ENCODE peak calls at places on chromosome 19, in four cellular contexts. E is HepG2, J is K562, I is GM12878. D is an unnamed sample.

GRCh38 chr19:53927745-53928144 is 18.7 kb downstream of the CACNG7 start:
- DNase-seq in E (peak), J (peak), I (no peak), D (peak)

GRCh38 chr19:54206030-54206830 is 5.6 kb downstream of the RPS9 start:
- DNase-seq in E (no peak), J (no peak), I (no peak), D (no peak)

GRCh38 chr19:15317392-15318011 is 14.8 kb downstream of the BRD4 start:
- DNase-seq in E (peak), J (no peak), I (no peak), D (no peak)

GRCh38 chr19:32671883-32672282 is 3.1 kb downstream of the ANKRD27 start:
- DNase-seq in E (no peak), J (peak), I (no peak), D (no peak)

GRCh38 chr19:4352701-4353121 is 9.3 kb downstream of the MPND start:
- DNase-seq in E (peak), J (peak), I (no peak), D (peak)

GRCh38 chr19:32407004-32407992 is 1.7 kb downstream of the DPY19L3 start:
- DNase-seq in E (peak), J (peak), I (no peak), D (no peak)

GRCh38 chr19:16070366-16070990 is 5.8 kb upstream of the TPM4 start:
- DNase-seq in E (peak), J (peak), I (no peak), D (peak)

GRCh38 chr19:16366056-16366432 is 41.4 kb downstream of the KLF2 start:
- DNase-seq in E (no peak), J (no peak), I (no peak), D (no peak)

GRCh38 chr19:18915639-18916038 is 3.5 kb downstream of the COPE start:
- DNase-seq in E (peak), J (no peak), I (no peak), D (no peak)

GRCh38 chr19:29845576-29846176 is 33.9 kb downstream of the CCNE1 start:
- DNase-seq in E (no peak), J (peak), I (no peak), D (peak)

DNA sequence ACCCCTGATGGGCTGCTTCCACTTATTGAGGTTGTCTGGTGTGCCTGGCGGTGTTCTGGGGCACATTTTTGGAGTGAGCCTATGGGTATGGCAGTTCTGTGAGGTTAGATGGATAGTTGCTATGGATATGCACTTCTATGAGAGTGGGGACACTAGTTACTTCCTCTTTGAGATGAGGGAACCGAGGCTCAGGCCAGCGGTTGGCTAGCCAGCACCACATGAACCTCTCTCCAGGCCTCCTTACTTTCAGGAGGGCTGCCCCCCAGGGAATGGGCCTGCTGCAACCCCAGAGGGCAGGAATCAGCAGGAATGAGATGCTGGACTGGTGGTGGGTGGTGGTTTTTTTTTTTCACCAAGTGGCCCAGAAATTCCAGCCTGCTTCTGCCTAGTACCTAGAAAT is 13.5 kb upstream of the PRR19 start:
- DNase-seq in E (no peak), J (no peak), I (no peak), D (no peak)
- TF ChIP-seq CHD4 in E (no peak), J (no peak), I (no peak), D (no peak)

GRCh38 chr19:38155453-38155852 is 68.6 kb downstream of the DPF1 start:
- DNase-seq in E (no peak), J (peak), I (no peak), D (no peak)

GRCh38 chr19:38151242-38151641 is 72.8 kb downstream of the DPF1 start:
- DNase-seq in E (no peak), J (no peak), I (no peak), D (no peak)

GRCh38 chr19:38148337-38148736 is 75.7 kb downstream of the DPF1 start:
- DNase-seq in E (no peak), J (no peak), I (no peak), D (no peak)

GRCh38 chr19:38149597-38149996 is 74.4 kb downstream of the DPF1 start:
- DNase-seq in E (no peak), J (peak), I (no peak), D (no peak)

DNA sequence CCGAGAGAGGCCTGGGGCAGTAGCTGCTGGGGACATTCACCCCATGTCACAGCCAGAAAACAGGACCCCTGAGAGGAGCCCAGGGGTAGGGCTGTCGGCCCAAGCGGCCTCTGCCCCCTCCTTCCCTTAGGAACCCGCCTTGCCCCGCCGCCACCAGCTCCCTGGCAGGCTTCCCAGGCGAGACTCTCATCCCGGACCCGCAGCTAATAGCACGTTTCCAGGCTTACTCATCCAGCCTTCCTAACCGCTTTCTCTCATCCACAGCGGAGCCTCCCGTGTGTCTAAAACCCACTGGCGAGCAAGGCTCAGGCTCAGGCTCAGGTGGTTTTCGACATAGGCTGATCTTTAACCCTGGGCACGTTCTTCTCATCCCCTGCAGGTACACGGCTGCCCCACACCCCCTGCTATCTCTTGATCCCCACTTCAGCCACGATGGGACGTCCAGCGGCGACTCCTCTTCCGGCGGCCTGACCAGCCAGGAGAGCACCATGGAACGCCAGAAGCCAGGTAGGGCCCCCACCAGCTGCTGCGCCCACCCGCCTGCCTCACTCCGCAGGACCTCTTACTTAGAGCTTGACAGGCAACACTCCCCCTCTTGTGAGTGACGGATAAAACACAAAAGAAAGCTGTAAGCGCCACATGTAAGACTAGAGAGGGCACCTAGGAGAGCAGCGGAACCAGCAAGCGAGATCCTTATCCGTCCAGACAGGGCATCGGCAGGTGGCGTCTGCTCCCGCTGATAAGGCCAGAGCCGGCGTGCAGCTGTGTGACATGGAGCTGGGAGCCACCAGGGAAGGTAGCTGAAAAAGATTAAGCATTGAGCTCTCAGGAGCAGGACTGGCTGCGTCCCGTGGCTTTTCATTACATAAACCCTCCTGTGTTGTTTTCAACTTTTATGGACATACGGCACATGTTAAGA is 71.3 kb downstream of the DPF1 start:
- DNase-seq in E (no peak), J (peak), I (no peak), D (no peak)
- TF ChIP-seq JUNB in E (no peak), J (no peak), I (no peak), D (no peak)

GRCh38 chr19:58395220-58395978 is at the start of gene RNF225:
- DNase-seq in E (no peak), J (peak), I (no peak), D (no peak)

GRCh38 chr19:58397533-58398037 is 2.1 kb downstream of the RNF225 start:
- DNase-seq in E (no peak), J (peak), I (no peak), D (no peak)

GRCh38 chr19:58394821-58395219 is 636 bp upstream of the RNF225 start:
- DNase-seq in E (no peak), J (peak), I (no peak), D (peak)

GRCh38 chr19:58396691-58397532 is 1.5 kb downstream of the RNF225 start:
- DNase-seq in E (no peak), J (peak), I (no peak), D (no peak)

GRCh38 chr19:58395979-58396627 is 647 bp downstream of the RNF225 start:
- DNase-seq in E (no peak), J (peak), I (no peak), D (no peak)
- TF ChIP-seq CHD4 in E (no peak), J (no peak), I (no peak), D (no peak)

DNA sequence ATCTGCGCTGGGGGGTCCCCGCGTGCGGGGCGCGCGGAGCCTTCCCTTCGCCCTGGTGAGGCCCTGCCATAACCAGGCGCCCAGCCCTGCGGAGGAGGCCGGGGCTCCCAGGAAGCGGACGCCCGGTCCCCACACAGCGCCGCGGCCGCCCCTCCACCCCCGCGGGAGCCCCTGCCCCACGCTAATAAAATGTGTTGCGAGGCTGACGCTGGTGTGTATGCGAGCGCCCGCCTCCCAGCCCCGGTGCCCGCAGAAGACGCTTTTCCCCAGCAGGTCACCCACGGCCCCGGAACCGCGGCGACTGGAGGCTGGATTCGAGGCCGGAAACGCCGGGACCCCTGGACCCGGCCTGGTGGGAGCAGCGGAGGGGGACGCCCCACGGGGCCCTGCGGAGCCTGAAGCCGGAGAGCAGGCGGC is 12.1 kb upstream of the CDC34 start:
- DNase-seq in E (no peak), J (no peak), I (no peak), D (no peak)
- TF ChIP-seq JUNB in E (no peak), J (no peak), I (no peak), D (no peak)